ENCODE peak calls at places on chromosomes 7 and 10, in eight cellular contexts. W, F, Z, U, I, J, A and X are unnamed samples.

GRCh38 chr7:101932053-101932452 is 114.6 kb downstream of the CUX1 start:
- DNase-seq in W (no peak), F (no peak), Z (no peak), U (no peak), I (no peak), J (no peak), A (no peak), X (no peak)

GRCh38 chr10:124105594-124105993 is 12.2 kb upstream of the CHST15 start:
- DNase-seq in W (no peak), F (peak; percentile 27), Z (peak; percentile 29), U (no peak), I (no peak), J (no peak), A (no peak), X (no peak)

GRCh38 chr7:145698526-145699262 is 417.9 kb upstream of the CNTNAP2 start:
- DNase-seq in W (no peak), F (peak; percentile 1), Z (peak; percentile 10), U (no peak), I (no peak), J (no peak), A (no peak), X (no peak)

GRCh38 chr7:30543815-30544525 is 39.3 kb upstream of the GGCT start:
- DNase-seq in W (no peak), F (no peak), Z (no peak), U (no peak), I (no peak), J (no peak), A (peak; percentile 73), X (no peak)

GRCh38 chr10:103636492-103636891 is 143.0 kb downstream of the NEURL1 start:
- DNase-seq in W (no peak), F (no peak), Z (no peak), U (no peak), I (no peak), J (no peak), A (peak; percentile 63), X (no peak)

GRCh38 chr7:2820508-2820934 is 23.6 kb downstream of the GNA12 start:
- DNase-seq in W (peak; percentile 90), F (peak; percentile 83), Z (peak; percentile 94), U (no peak), I (peak; percentile 82), J (no peak), A (peak; percentile 64), X (peak; percentile 66)

GRCh38 chr10:26555719-26556368 is 117.7 kb downstream of the APBB1IP start:
- DNase-seq in W (no peak), F (no peak), Z (peak; percentile 62), U (no peak), I (no peak), J (no peak), A (no peak), X (no peak)

GRCh38 chr10:122186822-122187810 is 84.0 kb upstream of the BTBD16 start:
- DNase-seq in W (no peak), F (no peak), Z (no peak), U (no peak), I (no peak), J (no peak), A (no peak), X (no peak)

GRCh38 chr10:50224330-50224952 is 26.9 kb downstream of the ASAH2 start:
- DNase-seq in W (peak; percentile 29), F (peak; percentile 75), Z (peak; percentile 92), U (no peak), I (peak; percentile 23), J (no peak), A (peak; percentile 70), X (peak; percentile 40)

GRCh38 chr7:82722946-82723345 is 279.4 kb upstream of the CACNA2D1 start:
- DNase-seq in W (no peak), F (no peak), Z (no peak), U (no peak), I (no peak), J (no peak), A (peak; percentile 58), X (no peak)

GRCh38 chr10:91198781-91199180 is 21.7 kb upstream of the PCGF5 start:
- DNase-seq in W (no peak), F (no peak), Z (peak; percentile 32), U (no peak), I (no peak), J (no peak), A (no peak), X (no peak)

GRCh38 chr10:50438049-50438936 is 185.5 kb downstream of the SGMS1 start:
- DNase-seq in W (no peak), F (no peak), Z (no peak), U (no peak), I (no peak), J (no peak), A (no peak), X (no peak)

GRCh38 chr7:141320287-141320686 is 230.9 kb upstream of the AGK start:
- DNase-seq in W (no peak), F (no peak), Z (no peak), U (no peak), I (no peak), J (no peak), A (no peak), X (no peak)

GRCh38 chr7:55296070-55296469 is 69.1 kb upstream of the LANCL2 start:
- DNase-seq in W (no peak), F (no peak), Z (no peak), U (no peak), I (no peak), J (no peak), A (no peak), X (no peak)

GRCh38 chr10:82889703-82890102 is 1014.7 kb downstream of the NRG3 start:
- DNase-seq in W (no peak), F (no peak), Z (no peak), U (no peak), I (no peak), J (no peak), A (peak; percentile 29), X (no peak)

GRCh38 chr10:31508882-31509281 is 189.9 kb downstream of the ZEB1 start:
- DNase-seq in W (no peak), F (no peak), Z (no peak), U (no peak), I (no peak), J (no peak), A (peak; percentile 39), X (no peak)

GRCh38 chr7:16646427-16647081 is 573 bp downstream of the BZW2 start:
- DNase-seq in W (no peak), F (no peak), Z (no peak), U (no peak), I (no peak), J (no peak), A (peak; percentile 32), X (no peak)

GRCh38 chr7:150823484-150824126 is 23.0 kb downstream of the TMEM176A start:
- DNase-seq in W (no peak), F (no peak), Z (no peak), U (no peak), I (no peak), J (no peak), A (peak; percentile 22), X (no peak)

GRCh38 chr7:19677201-19677600 is 31.6 kb downstream of the POLR1F start:
- DNase-seq in W (no peak), F (no peak), Z (no peak), U (no peak), I (no peak), J (no peak), A (no peak), X (no peak)

GRCh38 chr10:100004805-100005510 is 4.8 kb downstream of the DNMBP start:
- DNase-seq in W (no peak), F (no peak), Z (no peak), U (no peak), I (no peak), J (no peak), A (no peak), X (no peak)

GRCh38 chr10:67837519-67838314 is at the start of gene DNAJC12:
- DNase-seq in W (peak; percentile 34), F (peak; percentile 73), Z (no peak), U (no peak), I (no peak), J (no peak), A (peak; percentile 46), X (peak; percentile 37)

GRCh38 chr7:137169282-137169698 is 174.2 kb downstream of the PTN start:
- DNase-seq in W (peak; percentile 23), F (peak; percentile 8), Z (peak; percentile 69), U (no peak), I (peak; percentile 46), J (no peak), A (peak; percentile 94), X (no peak)

GRCh38 chr7:146948708-146949107 is 832.1 kb downstream of the CNTNAP2 start:
- DNase-seq in W (no peak), F (no peak), Z (no peak), U (no peak), I (no peak), J (no peak), A (no peak), X (no peak)